ENCODE peak calls at places on chromosomes 4 and X, in six cellular contexts. Q, X, W, B, C and A are unnamed samples.

GRCh38 chrX:71492086-71493065 is 40.5 kb upstream of the OGT start:
- DNase-seq in Q (peak), X (peak), W (peak), B (no peak), C (no peak), A (peak)

GRCh38 chrX:151006410-151007109 is 23.4 kb downstream of the HMGB3 start:
- DNase-seq in Q (no peak), X (no peak), W (no peak), B (no peak), C (no peak), A (no peak)

GRCh38 chr4:182916483-182917181 is 554 bp downstream of the DCTD start:
- DNase-seq in Q (peak), X (no peak), W (peak), B (no peak), C (no peak), A (no peak)

GRCh38 chr4:36399762-36400353 is 118.4 kb downstream of the DTHD1 start:
- DNase-seq in Q (peak), X (no peak), W (no peak), B (no peak), C (peak), A (no peak)

GRCh38 chr4:76307670-76308014 is 1.1 kb downstream of the STBD1 start:
- DNase-seq in Q (no peak), X (no peak), W (no peak), B (no peak), C (no peak), A (no peak)

GRCh38 chrX:20197641-20198210 is 56.1 kb upstream of the EIF1AX start:
- DNase-seq in Q (no peak), X (no peak), W (no peak), B (no peak), C (no peak), A (no peak)

GRCh38 chrX:121405826-121406225 is 358.4 kb downstream of the GLUD2 start:
- DNase-seq in Q (no peak), X (no peak), W (no peak), B (no peak), C (no peak), A (no peak)

GRCh38 chr4:8775751-8776355 is 95.8 kb downstream of the HMX1 start:
- DNase-seq in Q (no peak), X (no peak), W (peak), B (no peak), C (no peak), A (peak)

GRCh38 chr4:184386271-184386781 is 88.0 kb downstream of the IRF2 start:
- DNase-seq in Q (peak), X (no peak), W (no peak), B (no peak), C (no peak), A (peak)

GRCh38 chrX:11533211-11533651 is 132.5 kb downstream of the ARHGAP6 start:
- DNase-seq in Q (peak), X (peak), W (no peak), B (peak), C (peak), A (peak)

GRCh38 chr4:7140692-7141069 is 51.7 kb upstream of the SORCS2 start:
- DNase-seq in Q (no peak), X (no peak), W (no peak), B (no peak), C (no peak), A (no peak)

GRCh38 chr4:38950159-38950558 is 82.0 kb downstream of the TMEM156 start:
- DNase-seq in Q (no peak), X (no peak), W (no peak), B (no peak), C (no peak), A (no peak)

GRCh38 chr4:100981447-100982204 is 365.7 kb downstream of the PPP3CA start:
- DNase-seq in Q (no peak), X (no peak), W (no peak), B (no peak), C (no peak), A (no peak)

GRCh38 chrX:57137481-57137880 is 284 bp upstream of the SPIN2A start:
- DNase-seq in Q (peak), X (no peak), W (no peak), B (no peak), C (peak), A (peak)

GRCh38 chrX:101595739-101596419 is 21.9 kb downstream of the ARMCX6 start:
- DNase-seq in Q (peak), X (peak), W (no peak), B (peak), C (peak), A (peak)

GRCh38 chr4:16037901-16038300 is 45.9 kb downstream of the PROM1 start:
- DNase-seq in Q (no peak), X (no peak), W (no peak), B (no peak), C (no peak), A (no peak)

GRCh38 chr4:130080872-130081451 is 985.0 kb downstream of the C4orf33 start:
- DNase-seq in Q (no peak), X (no peak), W (no peak), B (no peak), C (no peak), A (no peak)

GRCh38 chr4:83138979-83139378 is 24.4 kb upstream of the PLAC8 start:
- DNase-seq in Q (no peak), X (no peak), W (no peak), B (no peak), C (no peak), A (no peak)

GRCh38 chr4:153207561-153207960 is 3.3 kb downstream of the TRIM2 start:
- DNase-seq in Q (peak), X (no peak), W (no peak), B (no peak), C (peak), A (peak)

GRCh38 chr4:108635070-108635655 is 14.8 kb downstream of the RPL34 start:
- DNase-seq in Q (no peak), X (no peak), W (no peak), B (no peak), C (no peak), A (peak)

GRCh38 chrX:118552501-118552900 is 56.9 kb downstream of the DOCK11 start:
- DNase-seq in Q (no peak), X (no peak), W (no peak), B (no peak), C (no peak), A (no peak)

GRCh38 chrX:45596190-45596808 is 395.6 kb upstream of the DIPK2B start:
- DNase-seq in Q (no peak), X (no peak), W (no peak), B (no peak), C (no peak), A (no peak)

GRCh38 chr4:22778547-22779163 is 85.9 kb downstream of the GBA3 start:
- DNase-seq in Q (no peak), X (no peak), W (no peak), B (no peak), C (no peak), A (peak)

GRCh38 chr4:90306810-90307209 is 179.6 kb downstream of the CCSER1 start:
- DNase-seq in Q (no peak), X (no peak), W (no peak), B (no peak), C (no peak), A (no peak)

GRCh38 chrX:72052415-72053090 is 79.2 kb downstream of the RTL5 start:
- DNase-seq in Q (peak), X (no peak), W (no peak), B (no peak), C (no peak), A (peak)

GRCh38 chrX:17703201-17703600 is 34.1 kb upstream of the SCML1 start:
- DNase-seq in Q (no peak), X (no peak), W (no peak), B (no peak), C (no peak), A (no peak)

GRCh38 chr4:140150636-140150885 is 3.4 kb downstream of the MAML3 start:
- DNase-seq in Q (no peak), X (no peak), W (no peak), B (no peak), C (no peak), A (no peak)

GRCh38 chrX:70755850-70756249 is 152.7 kb downstream of the TEX11 start:
- DNase-seq in Q (peak), X (no peak), W (no peak), B (no peak), C (peak), A (peak)

GRCh38 chrX:109537324-109537665 is 651 bp downstream of the NXT2 start:
- DNase-seq in Q (no peak), X (no peak), W (peak), B (no peak), C (no peak), A (no peak)

GRCh38 chrX:8273451-8273894 is 102.4 kb upstream of the VCX2 start:
- DNase-seq in Q (no peak), X (no peak), W (no peak), B (no peak), C (no peak), A (no peak)

GRCh38 chr4:74682567-74683359 is 111.6 kb downstream of the BTC start:
- DNase-seq in Q (peak), X (no peak), W (no peak), B (no peak), C (no peak), A (no peak)

GRCh38 chr4:123352240-123352945 is 44.2 kb upstream of the SPRY1 start:
- DNase-seq in Q (no peak), X (no peak), W (no peak), B (no peak), C (no peak), A (no peak)

GRCh38 chr4:4387531-4388311 is 819 bp downstream of the NSG1 start:
- DNase-seq in Q (no peak), X (no peak), W (no peak), B (no peak), C (peak), A (peak)